ENCODE peak calls at places on chromosomes 11 and 22, in five cellular contexts. One of them, this sample, is unnamed.

GRCh38 chr22:18145676-18146388 is 4.1 kb upstream of the USP18 start:
- DNase-seq in tibial nerve: no peak
- DNase-seq in EL: no peak
- DNase-seq in naive thymus-derived CD8-positive, alpha-beta T cell: no peak
- DNase-seq in glutamatergic neuron: no peak
- DNase-seq in this sample: no peak

GRCh38 chr11:393219-394033 is 583 bp upstream of the PKP3 start:
- DNase-seq in tibial nerve: no peak
- DNase-seq in EL: peak; percentile 92
- DNase-seq in naive thymus-derived CD8-positive, alpha-beta T cell: no peak
- DNase-seq in glutamatergic neuron: no peak
- DNase-seq in this sample: no peak

GRCh38 chr11:124823512-124824376 is 23.5 kb upstream of the MSANTD2 start:
- DNase-seq in tibial nerve: no peak
- DNase-seq in EL: no peak
- DNase-seq in naive thymus-derived CD8-positive, alpha-beta T cell: no peak
- DNase-seq in glutamatergic neuron: no peak
- DNase-seq in this sample: no peak

GRCh38 chr11:84398017-84398626 is 1112.0 kb upstream of the CCDC90B start:
- DNase-seq in tibial nerve: no peak
- DNase-seq in EL: no peak
- DNase-seq in naive thymus-derived CD8-positive, alpha-beta T cell: no peak
- DNase-seq in glutamatergic neuron: no peak
- DNase-seq in this sample: no peak

GRCh38 chr11:79080506-79080905 is 360.3 kb downstream of the TENM4 start:
- DNase-seq in tibial nerve: no peak
- DNase-seq in EL: peak; percentile 28
- DNase-seq in naive thymus-derived CD8-positive, alpha-beta T cell: no peak
- DNase-seq in glutamatergic neuron: no peak
- DNase-seq in this sample: no peak

GRCh38 chr11:124844664-124845079 is 20.6 kb upstream of the ROBO3 start:
- DNase-seq in tibial nerve: no peak
- DNase-seq in EL: no peak
- DNase-seq in naive thymus-derived CD8-positive, alpha-beta T cell: no peak
- DNase-seq in glutamatergic neuron: no peak
- DNase-seq in this sample: no peak

GRCh38 chr11:122192634-122193245 is 76.7 kb upstream of the BLID start:
- DNase-seq in tibial nerve: no peak
- DNase-seq in EL: peak; percentile 61
- DNase-seq in naive thymus-derived CD8-positive, alpha-beta T cell: no peak
- DNase-seq in glutamatergic neuron: no peak
- DNase-seq in this sample: no peak

GRCh38 chr11:64268687-64269379 is 15.6 kb downstream of the BAD start:
- DNase-seq in tibial nerve: peak; percentile 44
- DNase-seq in EL: peak; percentile 79
- DNase-seq in naive thymus-derived CD8-positive, alpha-beta T cell: no peak
- DNase-seq in glutamatergic neuron: peak; percentile 69
- DNase-seq in this sample: no peak

GRCh38 chr11:19846654-19847330 is 134.2 kb downstream of the NAV2 start:
- DNase-seq in tibial nerve: no peak
- DNase-seq in EL: no peak
- DNase-seq in naive thymus-derived CD8-positive, alpha-beta T cell: no peak
- DNase-seq in glutamatergic neuron: no peak
- DNase-seq in this sample: peak; percentile 22

GRCh38 chr11:45530111-45530510 is 135.3 kb downstream of the CHST1 start:
- DNase-seq in tibial nerve: no peak
- DNase-seq in EL: no peak
- DNase-seq in naive thymus-derived CD8-positive, alpha-beta T cell: no peak
- DNase-seq in glutamatergic neuron: no peak
- DNase-seq in this sample: no peak

GRCh38 chr11:62716816-62717215 is 9.3 kb downstream of the GNG3 start:
- DNase-seq in tibial nerve: no peak
- DNase-seq in EL: no peak
- DNase-seq in naive thymus-derived CD8-positive, alpha-beta T cell: no peak
- DNase-seq in glutamatergic neuron: no peak
- DNase-seq in this sample: no peak

GRCh38 chr11:61486779-61487178 is 21.8 kb upstream of the LRRC10B start:
- DNase-seq in tibial nerve: no peak
- DNase-seq in EL: no peak
- DNase-seq in naive thymus-derived CD8-positive, alpha-beta T cell: no peak
- DNase-seq in glutamatergic neuron: no peak
- DNase-seq in this sample: no peak

GRCh38 chr11:130429983-130430382 is 1.6 kb upstream of the ADAMTS8 start:
- DNase-seq in tibial nerve: no peak
- DNase-seq in EL: no peak
- DNase-seq in naive thymus-derived CD8-positive, alpha-beta T cell: no peak
- DNase-seq in glutamatergic neuron: no peak
- DNase-seq in this sample: no peak

GRCh38 chr11:64352099-64353005 is 6.6 kb upstream of the RPS6KA4 start:
- DNase-seq in tibial nerve: no peak
- DNase-seq in EL: no peak
- DNase-seq in naive thymus-derived CD8-positive, alpha-beta T cell: no peak
- DNase-seq in glutamatergic neuron: no peak
- DNase-seq in this sample: no peak

GRCh38 chr11:68691402-68691784 is 7.0 kb downstream of the GAL start:
- DNase-seq in tibial nerve: no peak
- DNase-seq in EL: no peak
- DNase-seq in naive thymus-derived CD8-positive, alpha-beta T cell: no peak
- DNase-seq in glutamatergic neuron: no peak
- DNase-seq in this sample: no peak

This sample was measured in cerebellar nuclear complex.